ENCODE peak calls at places on chromosome 2, in four cellular contexts. C is HS-27A; B is effector memory CD4-positive, alpha-beta T cell; T is naive B cell. G is an unnamed sample.

GRCh38 chr2:239858179-239858578 is 167.0 kb downstream of the NDUFA10 start:
- DNase-seq in C (no peak), B (no peak), T (no peak), G (no peak)

GRCh38 chr2:217934321-217935131 is 68.3 kb downstream of the TNS1 start:
- DNase-seq in B (no peak), C (peak), T (no peak), G (no peak)

GRCh38 chr2:221896505-221897151 is 324.5 kb upstream of the EPHA4 start:
- DNase-seq in B (no peak), C (no peak), T (no peak), G (no peak)

GRCh38 chr2:54520687-54521086 is 64.6 kb downstream of the SPTBN1 start:
- DNase-seq in B (no peak), C (peak), T (no peak), G (no peak)

GRCh38 chr2:231717281-231718180 is 9.2 kb downstream of the PTMA start:
- DNase-seq in C (no peak), B (no peak), T (peak), G (no peak)

GRCh38 chr2:219168526-219168925 is 1.3 kb downstream of the SLC23A3 start:
- DNase-seq in C (no peak), T (no peak), B (no peak), G (no peak)

GRCh38 chr2:207491954-207492353 is 37.8 kb upstream of the CREB1 start:
- DNase-seq in T (no peak), C (no peak), B (no peak), G (no peak)

GRCh38 chr2:69911985-69912563 is 2.8 kb upstream of the MXD1 start:
- DNase-seq in T (peak), B (no peak), C (no peak), G (peak)

GRCh38 chr2:67329951-67330350 is 67.2 kb upstream of the ETAA1 start:
- DNase-seq in B (no peak), C (no peak), T (no peak), G (no peak)

GRCh38 chr2:232444409-232445148 is 11.4 kb upstream of the ALPI start:
- DNase-seq in T (no peak), C (peak), B (peak), G (no peak)

GRCh38 chr2:132438650-132439030 is 22.0 kb downstream of the GPR39 start:
- DNase-seq in B (no peak), T (no peak), C (peak), G (no peak)

G was measured in T-helper 1 cell.